ENCODE peak calls at places on chromosome 21, in eight cellular contexts. V is fibroblast of the aortic adventitia, P is adrenal gland, U is RWPE2, F is OCI-LY7, O is PC-3, W is cardiac muscle cell, C is HepG2. T is an unnamed sample.

GRCh38 chr21:42988234-42988965 is 14.0 kb downstream of the PKNOX1 start:
- DNase-seq in W (no peak), V (peak), P (no peak), F (no peak), U (no peak), O (no peak), C (no peak), T (no peak)

GRCh38 chr21:26794597-26795397 is 50.4 kb downstream of the ADAMTS1 start:
- DNase-seq in O (no peak), C (no peak), V (peak), F (no peak), U (no peak), W (no peak), P (no peak), T (no peak)

GRCh38 chr21:36338975-36339374 is 19.0 kb downstream of the MORC3 start:
- DNase-seq in O (no peak), F (no peak), V (no peak), U (no peak), C (no peak), P (no peak), W (no peak), T (no peak)

GRCh38 chr21:46100426-46100825 is 2.5 kb downstream of the COL6A2 start:
- DNase-seq in F (no peak), P (no peak), U (no peak), C (no peak), O (peak), W (no peak), V (peak), T (no peak)

GRCh38 chr21:37153193-37153934 is 80.3 kb downstream of the TTC3 start:
- DNase-seq in O (peak), P (peak), F (no peak), V (peak), C (peak), U (no peak), W (no peak), T (no peak)

GRCh38 chr21:37564924-37565529 is 198.5 kb downstream of the DYRK1A start:
- DNase-seq in V (no peak), O (peak), F (no peak), P (peak), C (peak), W (no peak), U (no peak), T (no peak)

GRCh38 chr21:46668381-46668780 is 32.9 kb downstream of the PRMT2 start:
- DNase-seq in W (no peak), P (no peak), U (no peak), F (no peak), C (no peak), V (no peak), O (no peak), T (no peak)

GRCh38 chr21:37639756-37640155 is 273.2 kb downstream of the DYRK1A start:
- DNase-seq in W (no peak), O (no peak), U (no peak), C (no peak), F (no peak), V (no peak), P (no peak), T (no peak)

GRCh38 chr21:42850866-42851391 is 28.4 kb downstream of the WDR4 start:
- DNase-seq in C (no peak), F (peak), V (no peak), U (peak), O (peak), W (peak), P (no peak), T (no peak)

GRCh38 chr21:33989440-33989839 is 73.8 kb upstream of the ATP5PO start:
- DNase-seq in W (no peak), O (no peak), U (no peak), P (no peak), V (no peak), C (no peak), F (no peak), T (no peak)

GRCh38 chr21:18058731-18059398 is 185.8 kb upstream of the CHODL start:
- DNase-seq in C (no peak), F (no peak), P (no peak), V (no peak), W (no peak), U (no peak), O (no peak), T (no peak)

GRCh38 chr21:16280731-16281130 is 550.9 kb downstream of the USP25 start:
- DNase-seq in C (no peak), W (no peak), V (no peak), F (no peak), P (no peak), O (no peak), U (no peak), T (peak)

GRCh38 chr21:43269461-43269860 is 100.7 kb downstream of the CRYAA start:
- DNase-seq in C (no peak), U (peak), P (no peak), F (peak), V (no peak), W (no peak), O (peak), T (no peak)

GRCh38 chr21:45998276-45998701 is 16.7 kb downstream of the COL6A1 start:
- DNase-seq in O (no peak), U (no peak), V (no peak), W (no peak), C (no peak), F (no peak), P (peak), T (no peak)

GRCh38 chr21:34020934-34021553 is 52.3 kb upstream of the MRPS6 start:
- DNase-seq in C (no peak), U (no peak), O (no peak), V (no peak), F (no peak), P (no peak), W (no peak), T (no peak)

GRCh38 chr21:35965699-35966098 is 94.6 kb downstream of the SETD4 start:
- DNase-seq in V (no peak), O (no peak), U (no peak), F (no peak), W (no peak), P (no peak), C (no peak), T (no peak)

GRCh38 chr21:31929548-31929947 is 56.7 kb downstream of the HUNK start:
- DNase-seq in C (peak), P (no peak), O (no peak), F (no peak), U (no peak), V (no peak), W (peak), T (no peak)

GRCh38 chr21:46604975-46605758 is at the start of gene S100B:
- DNase-seq in P (no peak), F (no peak), V (peak), W (peak), U (no peak), C (no peak), O (no peak), T (no peak)

DNA sequence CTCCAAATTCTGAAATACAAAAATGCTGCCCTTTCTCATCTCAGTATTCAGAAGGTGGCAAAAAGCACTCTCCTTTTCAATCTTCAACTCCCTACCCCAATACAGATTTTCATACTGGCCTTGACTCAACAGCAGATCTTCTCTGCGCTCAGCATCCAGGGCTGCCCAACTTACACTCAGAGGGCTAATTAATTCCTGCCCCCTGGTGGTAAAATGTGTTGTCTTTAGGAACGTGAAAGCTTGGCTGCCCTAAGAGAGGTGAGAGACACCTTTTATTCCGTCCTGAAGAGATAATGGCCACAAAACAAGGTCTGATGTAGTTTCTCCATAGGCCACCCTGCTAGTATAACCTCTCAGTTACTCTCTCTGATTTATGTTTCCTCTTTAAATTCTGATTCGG is 25.0 kb downstream of the KRTAP24-1 start:
- DNase-seq in V (peak), O (peak), P (peak), F (peak), U (no peak), C (no peak), W (peak), T (no peak)
- TF ChIP-seq CTCF in V (no peak), O (peak), P (peak), F (peak), U (peak), C (no peak), W (peak), T (peak)

DNA sequence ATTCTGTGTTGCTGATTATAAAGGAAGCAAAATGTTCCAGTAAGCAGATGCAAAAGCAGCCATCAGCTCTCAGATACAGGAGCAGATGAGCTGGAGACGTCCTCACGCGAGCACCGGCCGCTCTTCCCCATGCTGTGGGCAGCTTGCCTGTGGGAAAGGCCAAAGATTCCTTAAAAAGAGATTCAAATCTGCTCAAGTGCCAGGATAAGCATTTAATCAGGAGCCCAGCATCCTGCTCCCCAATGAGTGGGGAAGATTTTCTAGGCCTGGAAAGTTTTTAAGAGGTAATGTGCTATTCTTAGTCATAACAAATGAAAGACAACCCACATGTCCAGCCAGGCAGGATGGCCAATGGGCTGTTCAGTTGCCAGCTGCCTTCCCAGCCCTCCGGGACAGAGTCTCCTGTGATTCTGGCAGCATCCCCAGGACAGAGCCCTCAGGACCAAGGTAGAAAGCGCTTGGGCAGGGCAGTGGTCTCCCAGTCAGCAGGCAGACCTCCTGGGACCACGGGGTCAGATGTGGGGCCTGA is 108.2 kb upstream of the TMPRSS2 start:
- DNase-seq in W (no peak), F (no peak), C (no peak), O (peak), U (no peak), P (no peak), V (peak), T (no peak)
- H3K4me3 ChIP-seq in W (no peak), F (no peak), C (no peak), O (no peak), U (no peak), P (no peak), V (no peak), T (no peak)

DNA sequence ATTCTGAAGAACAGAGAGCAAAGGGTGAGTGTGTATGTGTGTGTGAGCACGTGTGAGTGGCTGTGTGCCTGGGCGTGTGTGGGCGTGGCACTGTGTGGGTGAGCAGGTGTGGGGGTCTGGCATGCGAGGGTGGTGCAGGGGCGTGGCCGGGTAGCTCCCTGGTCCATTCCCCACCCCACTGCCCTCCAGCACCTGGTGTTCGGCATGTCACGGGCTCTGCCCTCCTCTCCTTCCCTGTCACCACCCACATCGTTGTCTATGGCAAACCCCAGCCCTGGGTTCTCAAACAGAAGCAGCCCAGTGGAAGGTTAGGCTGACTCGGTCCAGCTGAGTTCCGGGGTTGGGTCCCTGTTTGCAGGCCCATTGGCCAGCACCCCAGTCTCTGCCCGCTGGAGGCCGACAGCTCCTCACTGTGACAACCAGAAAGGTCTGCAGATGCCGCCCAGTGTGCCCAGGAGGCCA is 39.8 kb downstream of the UBE2G2 start:
- DNase-seq in O (no peak), V (no peak), W (no peak), U (peak), F (no peak), P (no peak), C (no peak), T (no peak)
- TF ChIP-seq CTCF in O (no peak), V (no peak), W (no peak), U (no peak), F (no peak), P (no peak), C (no peak), T (no peak)

DNA sequence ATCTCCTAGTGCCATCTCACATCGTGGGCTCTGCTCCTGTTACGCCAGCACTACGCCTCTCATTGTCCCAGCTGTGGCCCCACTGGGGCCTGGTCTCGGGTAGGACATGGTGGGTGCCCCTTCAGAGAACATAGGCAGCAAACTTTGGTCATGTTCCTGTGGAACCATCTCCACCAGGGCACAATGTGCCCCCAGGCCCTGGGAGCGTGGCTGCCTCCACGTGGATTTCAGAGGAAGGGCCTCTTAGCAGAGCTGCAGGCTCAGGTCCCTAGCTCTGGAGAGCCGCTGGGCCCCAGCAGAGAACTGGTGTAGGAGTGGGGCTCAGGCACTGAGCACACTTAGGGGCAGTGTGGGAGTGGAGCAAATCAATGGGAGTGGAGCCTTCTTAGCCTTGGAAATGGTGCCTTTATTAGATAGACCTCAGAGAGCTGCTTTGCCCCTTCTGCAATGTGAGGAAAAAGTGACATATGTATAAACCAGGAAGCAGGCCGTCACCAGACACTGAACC is 460.0 kb downstream of the NCAM2 start:
- DNase-seq in W (no peak), U (no peak), C (no peak), F (no peak), P (no peak), O (no peak), V (no peak), T (no peak)
- H3K4me3 ChIP-seq in W (no peak), U (no peak), C (no peak), F (no peak), P (no peak), O (no peak), V (no peak), T (no peak)

GRCh38 chr21:38702196-38702595 is 103.5 kb upstream of the ETS2 start:
- DNase-seq in V (no peak), C (no peak), F (no peak), W (no peak), U (no peak), O (no peak), P (no peak), T (no peak)

GRCh38 chr21:38696617-38697016 is 109.1 kb upstream of the ETS2 start:
- DNase-seq in V (no peak), C (no peak), F (no peak), U (no peak), P (no peak), O (no peak), W (no peak), T (no peak)

GRCh38 chr21:38699048-38699447 is 106.7 kb upstream of the ETS2 start:
- DNase-seq in P (no peak), C (peak), W (no peak), O (no peak), V (no peak), U (no peak), F (no peak), T (no peak)
- TF ChIP-seq CTCF in P (no peak), C (peak), W (peak), O (peak), V (no peak), U (no peak), F (no peak), T (peak)